ENCODE peak calls at places on chromosomes 13 and 19, in seven cellular contexts. One of them, this sample, is unnamed.
A peak's percentile ranks its signal among the peaks of the same experiment; 100 is the strongest.

GRCh38 chr13:102333320-102334181 is 68.3 kb downstream of the FGF14 start:
- DNase-seq in T-helper 1 cell: no peak
- DNase-seq in activated T-cell treated with anti-CD3 and anti-CD28 coated beads for 24 hours: no peak
- DNase-seq in HTR-8/SVneo: no peak
- DNase-seq in cardiac fibroblast: no peak
- DNase-seq in ELR: no peak
- DNase-seq in fibroblast of the conjunctiva: no peak
- DNase-seq in this sample: no peak

GRCh38 chr19:56170261-56170660 is 5.5 kb upstream of the GALP start:
- DNase-seq in T-helper 1 cell: no peak
- DNase-seq in cardiac fibroblast: peak; percentile 72
- DNase-seq in ELR: peak; percentile 76
- DNase-seq in fibroblast of the conjunctiva: no peak
- DNase-seq in activated T-cell treated with anti-CD3 and anti-CD28 coated beads for 24 hours: no peak
- DNase-seq in HTR-8/SVneo: peak; percentile 32
- DNase-seq in this sample: no peak

GRCh38 chr19:52735734-52736133 is 890 bp upstream of the ZNF611 start:
- DNase-seq in activated T-cell treated with anti-CD3 and anti-CD28 coated beads for 24 hours: no peak
- DNase-seq in ELR: peak; percentile 75
- DNase-seq in HTR-8/SVneo: no peak
- DNase-seq in fibroblast of the conjunctiva: no peak
- DNase-seq in T-helper 1 cell: no peak
- DNase-seq in cardiac fibroblast: peak; percentile 62
- DNase-seq in this sample: no peak

GRCh38 chr13:46612258-46612657 is 59.3 kb downstream of the LRCH1 start:
- DNase-seq in activated T-cell treated with anti-CD3 and anti-CD28 coated beads for 24 hours: no peak
- DNase-seq in T-helper 1 cell: no peak
- DNase-seq in fibroblast of the conjunctiva: no peak
- DNase-seq in cardiac fibroblast: no peak
- DNase-seq in ELR: no peak
- DNase-seq in HTR-8/SVneo: no peak
- DNase-seq in this sample: no peak

GRCh38 chr19:40457953-40458596 is 7.5 kb downstream of the BLVRB start:
- DNase-seq in activated T-cell treated with anti-CD3 and anti-CD28 coated beads for 24 hours: no peak
- DNase-seq in HTR-8/SVneo: no peak
- DNase-seq in cardiac fibroblast: no peak
- DNase-seq in T-helper 1 cell: no peak
- DNase-seq in ELR: no peak
- DNase-seq in fibroblast of the conjunctiva: no peak
- DNase-seq in this sample: no peak

GRCh38 chr13:86569119-86569518 is 769.9 kb upstream of the SLITRK6 start:
- DNase-seq in activated T-cell treated with anti-CD3 and anti-CD28 coated beads for 24 hours: no peak
- DNase-seq in cardiac fibroblast: no peak
- DNase-seq in ELR: peak; percentile 59
- DNase-seq in T-helper 1 cell: no peak
- DNase-seq in HTR-8/SVneo: no peak
- DNase-seq in fibroblast of the conjunctiva: no peak
- DNase-seq in this sample: no peak

GRCh38 chr19:17762505-17763229 is 11.4 kb downstream of the FCHO1 start:
- DNase-seq in HTR-8/SVneo: no peak
- DNase-seq in cardiac fibroblast: peak; percentile 80
- DNase-seq in T-helper 1 cell: no peak
- DNase-seq in fibroblast of the conjunctiva: no peak
- DNase-seq in ELR: peak; percentile 76
- DNase-seq in activated T-cell treated with anti-CD3 and anti-CD28 coated beads for 24 hours: no peak
- DNase-seq in this sample: no peak

GRCh38 chr13:99268822-99269221 is 10.6 kb upstream of the GPR18 start:
- DNase-seq in ELR: no peak
- DNase-seq in HTR-8/SVneo: no peak
- DNase-seq in cardiac fibroblast: no peak
- DNase-seq in fibroblast of the conjunctiva: no peak
- DNase-seq in T-helper 1 cell: no peak
- DNase-seq in activated T-cell treated with anti-CD3 and anti-CD28 coated beads for 24 hours: no peak
- DNase-seq in this sample: no peak

GRCh38 chr13:50283017-50283416 is 267.8 kb downstream of the KCNRG start:
- DNase-seq in T-helper 1 cell: no peak
- DNase-seq in HTR-8/SVneo: no peak
- DNase-seq in activated T-cell treated with anti-CD3 and anti-CD28 coated beads for 24 hours: no peak
- DNase-seq in fibroblast of the conjunctiva: no peak
- DNase-seq in ELR: no peak
- DNase-seq in cardiac fibroblast: no peak
- DNase-seq in this sample: no peak

GRCh38 chr19:12261554-12261953 is 33.1 kb downstream of the ZNF44 start:
- DNase-seq in HTR-8/SVneo: no peak
- DNase-seq in cardiac fibroblast: no peak
- DNase-seq in T-helper 1 cell: no peak
- DNase-seq in fibroblast of the conjunctiva: no peak
- DNase-seq in ELR: no peak
- DNase-seq in activated T-cell treated with anti-CD3 and anti-CD28 coated beads for 24 hours: no peak
- DNase-seq in this sample: no peak

GRCh38 chr19:17889609-17890214 is 18.0 kb downstream of the SLC5A5 start:
- DNase-seq in fibroblast of the conjunctiva: no peak
- DNase-seq in cardiac fibroblast: peak; percentile 56
- DNase-seq in T-helper 1 cell: no peak
- DNase-seq in HTR-8/SVneo: peak; percentile 75
- DNase-seq in activated T-cell treated with anti-CD3 and anti-CD28 coated beads for 24 hours: no peak
- DNase-seq in ELR: peak; percentile 44
- DNase-seq in this sample: no peak

GRCh38 chr19:55626350-55626749 is 2.0 kb upstream of the ZNF784 start:
- DNase-seq in cardiac fibroblast: no peak
- DNase-seq in T-helper 1 cell: peak; percentile 54
- DNase-seq in activated T-cell treated with anti-CD3 and anti-CD28 coated beads for 24 hours: peak; percentile 60
- DNase-seq in ELR: no peak
- DNase-seq in HTR-8/SVneo: no peak
- DNase-seq in fibroblast of the conjunctiva: no peak
- DNase-seq in this sample: no peak